ENCODE peak calls at places on chromosomes 2 and 18, in six cellular contexts. K, W, B, Y, N and X are unnamed samples.

GRCh38 chr2:234978466-234979203 is 26.8 kb downstream of the SH3BP4 start:
- DNase-seq in N (no peak), K (peak), B (peak), Y (no peak), W (no peak), X (no peak)

GRCh38 chr2:53654364-53654763 is 113.2 kb upstream of the CHAC2 start:
- DNase-seq in N (no peak), B (no peak), Y (no peak), W (no peak), K (no peak), X (no peak)

GRCh38 chr2:237333748-237334147 is 80.2 kb downstream of the COL6A3 start:
- DNase-seq in Y (no peak), K (no peak), W (no peak), N (no peak), B (no peak), X (no peak)

GRCh38 chr18:26531600-26532150 is 16.7 kb downstream of the KCTD1 start:
- DNase-seq in W (no peak), N (no peak), K (no peak), B (no peak), Y (no peak), X (no peak)

GRCh38 chr2:27717070-27717453 is 53.4 kb downstream of the SLC4A1AP start:
- DNase-seq in Y (no peak), K (peak), N (no peak), W (no peak), B (no peak), X (no peak)

GRCh38 chr2:11127791-11128190 is 27.5 kb upstream of the SLC66A3 start:
- DNase-seq in N (no peak), W (no peak), Y (no peak), K (no peak), B (no peak), X (no peak)

GRCh38 chr18:40676676-40677075 is 1278.4 kb upstream of the PIK3C3 start:
- DNase-seq in Y (no peak), K (peak), B (no peak), N (no peak), W (no peak), X (no peak)

GRCh38 chr18:74944676-74945075 is 264.3 kb downstream of the PTGR3 start:
- DNase-seq in K (no peak), W (no peak), N (no peak), Y (no peak), B (no peak), X (no peak)

GRCh38 chr2:54370405-54371104 is 85.6 kb upstream of the SPTBN1 start:
- DNase-seq in B (no peak), Y (no peak), N (no peak), W (no peak), K (no peak), X (no peak)

GRCh38 chr2:157696036-157696435 is 67.4 kb upstream of the ACVR1C start:
- DNase-seq in K (no peak), W (no peak), N (no peak), B (no peak), Y (no peak), X (no peak)

GRCh38 chr18:13216092-13216582 is 2.4 kb upstream of the LDLRAD4 start:
- DNase-seq in W (peak), B (peak), Y (peak), K (peak), N (peak), X (peak)

GRCh38 chr2:172373761-172374160 is 53.6 kb upstream of the ITGA6 start:
- DNase-seq in B (no peak), N (no peak), W (no peak), Y (no peak), K (no peak), X (no peak)

GRCh38 chr2:37877457-37878315 is 47.4 kb upstream of the RMDN2 start:
- DNase-seq in K (peak), N (peak), B (peak), Y (no peak), W (no peak), X (peak)

GRCh38 chr2:205902041-205902898 is 183.7 kb downstream of the INO80D start:
- DNase-seq in K (no peak), B (no peak), W (no peak), Y (no peak), N (no peak), X (no peak)

GRCh38 chr18:47120428-47120827 is 29.9 kb downstream of the HDHD2 start:
- DNase-seq in Y (no peak), B (no peak), N (no peak), K (no peak), W (no peak), X (no peak)

DNA sequence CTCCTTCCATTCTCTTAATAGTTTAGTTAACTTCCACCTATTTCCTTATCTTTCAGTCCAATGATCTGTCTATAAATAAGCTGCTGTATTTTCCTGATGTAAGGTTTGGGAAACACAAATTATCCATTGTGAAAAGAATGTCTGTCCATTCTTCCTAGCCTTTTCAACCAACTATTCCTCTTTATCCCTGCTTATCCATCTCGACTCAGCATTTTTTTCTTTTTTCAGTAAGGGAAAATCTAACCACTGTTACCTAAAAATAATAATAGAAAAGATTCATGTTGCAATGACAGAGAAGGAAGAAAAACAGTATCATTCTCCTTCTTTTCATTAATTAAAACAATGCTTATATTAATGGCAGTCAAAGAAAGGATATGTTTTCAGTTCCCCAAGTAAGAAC is 57.4 kb downstream of the RTTN start:
- DNase-seq in W (no peak), K (no peak), B (no peak), Y (no peak), N (no peak), X (no peak)
- TF ChIP-seq CTCF in W (no peak), K (no peak), B (no peak), Y (no peak), N (no peak), X (no peak)

GRCh38 chr2:230902180-230902899 is 22.7 kb downstream of the GPR55 start:
- DNase-seq in N (peak), K (peak), Y (no peak), W (peak), B (peak), X (peak)
- TF ChIP-seq CTCF in N (peak), K (peak), Y (peak), W (peak), B (peak), X (peak)

GRCh38 chr2:44342854-44343253 is 18.4 kb downstream of the PREPL start:
- DNase-seq in Y (no peak), K (peak), N (no peak), B (peak), W (no peak), X (no peak)
- TF ChIP-seq CTCF in Y (peak), K (peak), N (peak), B (no peak), W (peak), X (peak)

DNA sequence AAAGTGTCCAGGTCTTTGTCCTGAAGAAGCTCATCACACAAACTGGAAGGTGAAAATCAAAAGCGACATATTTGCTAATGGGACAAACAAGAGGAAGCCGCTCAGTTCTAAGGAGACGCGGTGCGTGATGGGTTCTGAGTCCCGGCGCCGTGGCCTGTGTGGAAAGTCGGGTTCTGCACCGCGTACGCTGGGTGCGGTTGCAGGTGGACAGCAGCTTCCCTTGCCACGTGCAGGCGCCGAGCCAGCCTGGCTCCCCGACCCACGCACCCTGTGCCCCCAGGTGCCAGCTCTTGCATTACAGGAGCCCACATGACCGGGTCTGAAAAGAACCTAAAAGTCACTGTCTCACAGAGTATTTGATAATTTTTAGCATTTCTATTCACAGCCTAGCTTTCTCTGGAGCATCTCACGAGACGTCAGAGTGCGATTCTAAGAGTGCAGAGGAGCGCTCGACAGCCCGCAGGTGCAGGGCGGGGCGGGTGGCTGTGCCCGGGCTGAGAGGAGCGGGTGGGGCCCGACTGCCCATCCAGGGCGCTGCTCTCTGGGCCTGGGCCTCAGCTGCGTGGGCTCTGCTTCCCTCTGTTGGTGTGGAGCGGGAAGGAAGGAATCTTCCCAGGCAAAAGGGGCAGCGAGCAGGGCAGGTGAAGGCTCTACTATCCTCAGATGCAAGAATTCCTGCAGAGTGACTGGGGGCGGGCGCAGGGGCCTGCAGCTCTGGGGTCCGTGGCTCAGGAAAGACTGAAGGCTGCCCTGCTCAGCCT is 39.4 kb downstream of the MYT1L start:
- DNase-seq in Y (no peak), K (no peak), W (peak), B (no peak), N (no peak), X (peak)
- TF ChIP-seq CTCF in Y (peak), K (peak), W (peak), B (no peak), N (peak), X (peak)

DNA sequence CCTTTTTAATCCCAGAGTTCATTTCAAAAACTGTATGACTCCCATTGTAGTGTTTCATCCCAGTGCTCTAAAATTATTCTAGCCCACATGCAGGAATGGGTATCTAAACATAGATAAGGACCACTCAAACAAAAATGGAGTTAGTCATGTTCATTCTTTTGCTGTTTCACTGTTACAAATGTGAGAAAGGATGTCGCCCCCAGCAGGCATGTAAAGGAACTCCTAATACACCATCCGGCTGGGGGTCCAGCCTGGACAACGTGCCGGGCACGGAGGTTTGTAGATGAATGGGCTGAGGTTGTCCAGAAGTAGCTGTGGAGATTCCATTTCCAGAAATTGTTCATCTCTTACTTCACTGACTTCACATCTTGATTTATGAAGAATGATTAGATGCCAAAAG is 101.9 kb upstream of the RAB12 start:
- DNase-seq in K (peak), W (peak), B (peak), N (no peak), Y (no peak), X (peak)
- TF ChIP-seq CTCF in K (no peak), W (peak), B (no peak), N (no peak), Y (peak), X (peak)

GRCh38 chr2:207227749-207228145 is 62.0 kb upstream of the KLF7 start:
- DNase-seq in B (no peak), N (no peak), Y (no peak), K (no peak), W (no peak), X (no peak)

GRCh38 chr2:207229161-207229560 is 63.4 kb upstream of the KLF7 start:
- DNase-seq in N (no peak), Y (no peak), W (no peak), B (no peak), K (no peak), X (peak)

GRCh38 chr2:207231962-207232361 is 66.2 kb upstream of the KLF7 start:
- DNase-seq in W (no peak), K (no peak), Y (no peak), B (no peak), N (no peak), X (no peak)

GRCh38 chr2:207231106-207231860 is 65.5 kb upstream of the KLF7 start:
- DNase-seq in W (no peak), B (no peak), Y (no peak), K (no peak), N (no peak), X (no peak)

GRCh38 chr2:207230261-207231105 is 64.7 kb upstream of the KLF7 start:
- DNase-seq in N (no peak), K (peak), Y (no peak), B (no peak), W (no peak), X (peak)
- TF ChIP-seq CTCF in N (peak), K (peak), Y (peak), B (no peak), W (peak), X (peak)